ENCODE peak calls at places on chromosomes 12 and 14, in four cellular contexts. N is HepG2, H is vagina, U is spleen. K is an unnamed sample.

GRCh38 chr14:74682169-74682952 is 30.5 kb downstream of the AREL1 start:
- DNase-seq in N (peak; percentile 70), H (no peak), U (no peak), K (no peak)

GRCh38 chr12:31574803-31575573 is 15.9 kb downstream of the DENND5B start:
- DNase-seq in N (peak; percentile 23), H (no peak), U (no peak), K (no peak)

GRCh38 chr12:93714382-93714781 is 37.2 kb downstream of the CRADD start:
- DNase-seq in N (no peak), H (no peak), U (no peak), K (no peak)

GRCh38 chr14:57847096-57847495 is 18.8 kb downstream of the SLC35F4 start:
- DNase-seq in N (no peak), H (no peak), U (no peak), K (no peak)

GRCh38 chr12:4221157-4221556 is 52.4 kb upstream of the CCND2 start:
- DNase-seq in N (no peak), H (no peak), U (no peak), K (no peak)

GRCh38 chr14:94617366-94617941 is 5.3 kb downstream of the SERPINA3 start:
- DNase-seq in N (no peak), H (no peak), U (no peak), K (no peak)

GRCh38 chr12:54140958-54141388 is 47.8 kb downstream of the SMUG1 start:
- DNase-seq in N (no peak), H (no peak), U (no peak), K (peak; percentile 76)

GRCh38 chr12:122076743-122077495 is 1.6 kb upstream of the MLXIP start:
- DNase-seq in N (peak; percentile 42), H (no peak), U (peak; percentile 79), K (no peak)

GRCh38 chr14:75259510-75259855 is 19.1 kb upstream of the FOS start:
- DNase-seq in N (no peak), H (no peak), U (no peak), K (no peak)

GRCh38 chr14:33799705-33800269 is 151.1 kb downstream of the EGLN3 start:
- DNase-seq in N (no peak), H (no peak), U (no peak), K (peak; percentile 73)

GRCh38 chr12:87140257-87140656 is 884.1 kb upstream of the MGAT4C start:
- DNase-seq in N (no peak), H (no peak), U (no peak), K (no peak)

GRCh38 chr14:72243309-72243708 is 311.1 kb downstream of the RGS6 start:
- DNase-seq in N (no peak), H (no peak), U (no peak), K (no peak)

GRCh38 chr14:90815817-90816662 is at the start of gene TTC7B:
- DNase-seq in N (no peak), H (no peak), U (peak; percentile 88), K (no peak)
- TF ChIP-seq CTCF in N (peak; percentile 33), H (peak; percentile 23), U (no peak), K (peak; percentile 42)

GRCh38 chr12:6541371-6542165 is 7.3 kb downstream of the GAPDH start:
- DNase-seq in N (no peak), H (no peak), U (no peak), K (no peak)
- H3K4me1 ChIP-seq in N (peaks cover 45% of the 10 kb centered on the region), H (peaks cover 35% of the 10 kb centered on the region), U (peaks cover 68% of the 10 kb centered on the region), K (peaks cover 23% of the 10 kb centered on the region)

DNA sequence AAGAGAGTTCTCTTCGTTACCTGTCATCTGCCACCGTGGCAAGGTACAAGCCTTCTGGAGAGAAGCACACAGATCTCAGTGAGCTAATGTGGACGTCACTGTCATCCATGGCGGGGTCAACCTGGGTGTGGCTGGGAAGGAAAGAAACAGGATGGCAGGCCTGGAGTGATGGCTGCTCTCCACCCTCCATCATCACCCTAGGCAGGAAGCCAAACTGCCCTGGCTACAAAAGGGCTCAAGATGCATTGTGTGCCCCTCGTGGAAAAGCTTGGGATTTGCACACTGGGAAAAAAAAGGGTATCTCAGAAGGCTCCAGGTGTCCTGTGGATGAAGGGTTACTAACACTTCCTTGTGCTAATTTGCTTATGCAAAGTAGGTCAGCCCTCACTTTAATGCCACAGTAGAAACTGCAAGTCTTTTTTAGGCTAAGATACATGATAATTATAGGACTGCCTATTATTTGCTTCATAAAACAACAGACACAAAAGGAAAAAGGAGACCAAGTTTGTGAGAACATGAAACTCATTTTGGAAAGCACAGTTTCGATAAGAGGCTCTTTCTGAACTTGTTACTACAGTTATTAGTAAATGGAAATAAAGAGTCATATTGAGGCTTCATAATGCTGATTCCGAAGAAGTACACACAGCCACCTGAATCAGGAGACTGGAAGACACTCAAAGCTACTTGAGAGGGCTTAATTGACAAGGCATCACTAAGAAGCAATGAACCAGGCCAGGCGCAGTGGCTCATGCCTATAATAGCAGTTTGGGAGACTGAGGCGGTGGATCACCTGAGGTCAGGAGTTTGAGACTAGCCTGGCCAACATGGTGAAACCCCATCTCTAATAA is 18.9 kb downstream of the RFC5 start:
- DNase-seq in N (no peak), H (no peak), U (no peak), K (no peak)
- TF ChIP-seq CTCF in N (no peak), H (no peak), U (no peak), K (no peak)

DNA sequence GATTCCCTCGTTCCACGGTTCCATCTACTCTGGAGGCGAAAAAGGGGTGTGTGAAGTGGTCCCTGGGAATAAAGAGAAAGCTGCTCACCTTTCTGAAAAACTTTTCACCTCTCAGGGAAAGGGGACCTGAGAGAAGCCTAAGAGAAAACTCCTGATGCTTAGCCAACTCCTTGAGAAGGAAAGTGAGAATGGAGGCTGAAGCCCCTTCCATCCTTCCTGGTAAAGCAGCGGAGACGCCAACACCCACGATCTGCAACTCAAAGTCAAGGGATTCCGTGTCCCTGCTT is 110.0 kb downstream of the ARF6 start:
- DNase-seq in N (no peak), H (no peak), U (no peak), K (no peak)
- H3K4me1 ChIP-seq in N (peaks cover 60% of the 10 kb centered on the region), H (peaks cover 63% of the 10 kb centered on the region), U (peaks cover 68% of the 10 kb centered on the region), K (peaks cover 36% of the 10 kb centered on the region)

GRCh38 chr12:116882742-116883141 is 1.5 kb upstream of the HRK start:
- DNase-seq in N (no peak), H (no peak), U (peak; percentile 44), K (no peak)
- TF ChIP-seq CTCF in N (peak; percentile 49), H (no peak), U (no peak), K (peak; percentile 19)

GRCh38 chr14:100402631-100403030 is 79.5 kb downstream of the SLC25A47 start:
- DNase-seq in N (no peak), H (no peak), U (no peak), K (no peak)
- H3K4me1 ChIP-seq in N (peaks cover 48% of the 10 kb centered on the region), H (peaks cover 11% of the 10 kb centered on the region), U (peaks cover 51% of the 10 kb centered on the region), K (no peaks in the 10 kb centered on the region)

DNA sequence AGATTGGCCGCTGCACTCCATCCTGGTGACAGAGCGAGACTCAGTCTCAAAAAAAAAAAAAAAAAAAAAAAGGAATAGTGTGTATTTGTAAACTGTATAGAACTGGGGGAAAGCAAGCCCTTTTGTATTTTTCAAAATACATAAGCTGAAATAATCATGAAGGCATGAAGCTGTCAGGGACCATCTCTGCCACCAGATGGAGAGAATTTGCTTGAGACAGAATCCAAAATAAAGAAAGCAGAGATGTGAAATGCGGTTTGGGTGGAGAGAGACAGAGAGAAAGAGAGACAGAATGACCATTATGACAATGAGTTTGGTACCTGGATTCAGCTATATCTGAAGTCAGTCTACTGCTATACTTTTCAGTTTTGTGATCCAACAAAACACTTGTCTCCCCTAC is 155.7 kb upstream of the LRIG3 start:
- DNase-seq in N (no peak), H (no peak), U (no peak), K (no peak)
- TF ChIP-seq CTCF in N (no peak), H (no peak), U (no peak), K (no peak)

GRCh38 chr14:67343601-67344230 is 15.9 kb downstream of the ATP6V1D start:
- DNase-seq in N (no peak), H (no peak), U (no peak), K (no peak)
- H3K4me1 ChIP-seq in N (no peaks in the 10 kb centered on the region), H (peaks cover 8% of the 10 kb centered on the region), U (no peaks in the 10 kb centered on the region), K (no peaks in the 10 kb centered on the region)

DNA sequence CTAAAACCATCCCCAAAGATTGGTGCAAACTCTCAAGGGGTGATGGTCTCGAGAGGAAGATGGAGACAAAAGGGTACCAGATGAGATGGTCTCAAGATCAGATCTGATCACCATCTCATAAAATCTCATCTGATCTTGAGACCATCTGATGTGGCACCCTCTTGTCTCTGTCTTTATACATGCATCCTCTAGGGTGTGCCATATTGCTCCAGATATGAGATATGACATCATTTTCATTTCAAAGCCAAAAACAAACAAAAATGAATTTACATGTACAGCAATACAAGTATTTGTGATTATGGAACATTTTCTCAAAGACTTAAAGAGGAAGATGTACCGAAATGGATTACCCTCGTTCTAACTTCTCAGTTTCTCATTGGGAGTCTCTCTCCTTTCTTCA is 787.2 kb downstream of the GALC start:
- DNase-seq in N (no peak), H (no peak), U (no peak), K (no peak)
- TF ChIP-seq CTCF in N (no peak), H (no peak), U (no peak), K (no peak)

K was measured in kidney.